ENCODE peak calls at places on chromosomes 11 and 22, in four cellular contexts. M is suprapubic skin, G is mucosa of descending colon, Q is endothelial cell. B is an unnamed sample.

GRCh38 chr11:27216268-27217149 is 146.5 kb downstream of the CCDC34 start:
- DNase-seq in Q (peak), M (no peak), G (peak), B (no peak)

GRCh38 chr11:118892515-118892914 is 8.8 kb downstream of the CXCR5 start:
- DNase-seq in G (no peak), Q (no peak), M (no peak), B (no peak)

GRCh38 chr22:19517171-19517500 is 7.1 kb downstream of the CLDN5 start:
- DNase-seq in M (no peak), G (no peak), Q (no peak), B (no peak)

GRCh38 chr11:120756931-120757330 is 245.4 kb downstream of the GRIK4 start:
- DNase-seq in G (no peak), Q (no peak), M (no peak), B (no peak)

GRCh38 chr22:38174626-38175025 is 7.0 kb downstream of the PLA2G6 start:
- DNase-seq in G (no peak), Q (no peak), M (no peak), B (no peak)

GRCh38 chr11:110951609-110952008 is 239.4 kb upstream of the ARHGAP20 start:
- DNase-seq in M (no peak), G (no peak), Q (no peak), B (no peak)

GRCh38 chr11:3037041-3037944 is 19.9 kb downstream of the CARS1 start:
- DNase-seq in Q (peak), M (no peak), G (peak), B (peak)

GRCh38 chr11:46856605-46857339 is 10.7 kb upstream of the CKAP5 start:
- DNase-seq in M (no peak), G (no peak), Q (no peak), B (no peak)

GRCh38 chr11:131397666-131398065 is 27.3 kb downstream of the NTM start:
- DNase-seq in Q (no peak), G (no peak), M (no peak), B (no peak)

GRCh38 chr11:129055196-129055595 is 112.5 kb upstream of the TP53AIP1 start:
- DNase-seq in G (no peak), M (no peak), Q (no peak), B (no peak)

GRCh38 chr22:43823353-43823908 is 11.3 kb upstream of the EFCAB6 start:
- DNase-seq in Q (no peak), G (no peak), M (no peak), B (no peak)

GRCh38 chr11:34264266-34265110 is 93.3 kb downstream of the ABTB2 start:
- DNase-seq in Q (no peak), M (no peak), G (no peak), B (no peak)

GRCh38 chr11:123054301-123055065 is 7.5 kb downstream of the HSPA8 start:
- DNase-seq in G (no peak), Q (peak), M (no peak), B (peak)

GRCh38 chr11:19093976-19094375 is 23.0 kb upstream of the ZDHHC13 start:
- DNase-seq in Q (no peak), M (no peak), G (no peak), B (no peak)

GRCh38 chr11:71448257-71449161 is at the start of gene DHCR7:
- DNase-seq in G (peak), M (peak), Q (peak), B (peak)

GRCh38 chr11:47641585-47642098 is 717 bp downstream of the MTCH2 start:
- DNase-seq in G (no peak), Q (no peak), M (no peak), B (no peak)

GRCh38 chr11:74307409-74307808 is 4.0 kb downstream of the P4HA3 start:
- DNase-seq in G (no peak), M (no peak), Q (no peak), B (no peak)

GRCh38 chr11:45723421-45723820 is 58.0 kb upstream of the CHST1 start:
- DNase-seq in M (no peak), G (no peak), Q (no peak), B (no peak)

GRCh38 chr22:19360300-19360792 is 68.8 kb upstream of the CLTCL1 start:
- DNase-seq in M (no peak), Q (no peak), G (no peak), B (no peak)

GRCh38 chr22:24727218-24727851 is 47.2 kb downstream of the PIWIL3 start:
- DNase-seq in G (no peak), Q (no peak), M (no peak), B (no peak)

GRCh38 chr11:57471496-57471895 is 11.2 kb downstream of the RTN4RL2 start:
- DNase-seq in G (no peak), Q (no peak), M (no peak), B (no peak)

GRCh38 chr11:96155627-96156378 is 187.2 kb downstream of the MAML2 start:
- DNase-seq in Q (no peak), G (peak), M (peak), B (no peak)
- TF ChIP-seq CTCF in Q (no peak), G (no peak), M (no peak), B (no peak)

DNA sequence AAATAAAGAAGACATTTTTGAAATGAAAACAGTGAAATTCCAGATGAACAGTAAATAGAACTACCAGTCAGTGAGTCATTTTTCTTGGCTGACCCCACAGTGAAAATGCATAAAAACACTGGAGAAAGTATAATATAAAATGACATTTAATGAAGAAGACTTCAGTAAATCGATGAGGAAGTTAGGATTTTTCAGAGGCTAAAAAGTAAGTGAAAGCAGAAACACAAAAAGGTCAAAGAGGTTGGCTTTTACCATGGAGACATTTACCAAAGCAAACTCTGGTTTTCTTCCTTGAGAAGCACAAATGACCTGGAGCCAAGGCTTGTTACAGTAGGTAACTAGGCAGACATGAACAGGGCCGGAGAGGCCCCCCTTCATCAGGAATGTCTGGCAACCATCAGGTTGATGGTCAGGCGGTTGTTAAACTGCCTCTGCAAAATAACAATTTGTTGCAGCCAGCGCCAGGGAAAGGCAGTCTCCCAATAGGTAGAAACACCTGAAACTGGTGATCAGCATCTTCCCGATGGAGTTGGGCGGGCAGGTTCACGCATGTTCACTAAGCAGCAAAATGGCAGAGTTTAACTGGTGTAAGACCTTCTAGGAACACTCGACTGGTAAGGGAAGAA is 16.7 kb upstream of the TMEM123 start:
- DNase-seq in Q (no peak), G (no peak), M (no peak), B (no peak)
- TF ChIP-seq CTCF in Q (no peak), G (no peak), M (no peak), B (no peak)

GRCh38 chr22:40679964-40680818 is 907 bp downstream of the MCHR1 start:
- DNase-seq in Q (peak), G (no peak), M (no peak), B (no peak)
- TF ChIP-seq CTCF in Q (no peak), G (no peak), M (no peak), B (no peak)

DNA sequence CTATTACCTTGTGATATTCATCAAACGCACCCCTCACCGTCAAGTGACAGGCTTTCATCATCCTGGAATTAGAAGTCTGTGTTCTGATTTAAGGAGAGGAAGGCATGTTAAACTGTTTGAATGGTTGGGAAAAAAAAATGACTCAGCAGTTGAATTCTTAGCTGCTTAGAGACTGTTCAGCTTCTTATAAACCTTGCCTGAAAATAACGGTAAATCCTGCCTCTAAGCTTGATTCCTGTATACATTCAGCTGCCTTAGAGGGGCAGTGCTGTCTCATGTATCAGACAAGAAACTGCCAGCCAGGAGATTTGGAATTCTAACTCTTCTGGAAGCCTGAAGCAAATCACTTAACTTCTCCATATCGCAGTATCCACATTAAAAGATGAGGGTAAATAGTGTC is 437.4 kb downstream of the JRKL start:
- DNase-seq in M (no peak), G (no peak), Q (peak), B (no peak)
- TF ChIP-seq CTCF in M (no peak), G (no peak), Q (no peak), B (peak)

DNA sequence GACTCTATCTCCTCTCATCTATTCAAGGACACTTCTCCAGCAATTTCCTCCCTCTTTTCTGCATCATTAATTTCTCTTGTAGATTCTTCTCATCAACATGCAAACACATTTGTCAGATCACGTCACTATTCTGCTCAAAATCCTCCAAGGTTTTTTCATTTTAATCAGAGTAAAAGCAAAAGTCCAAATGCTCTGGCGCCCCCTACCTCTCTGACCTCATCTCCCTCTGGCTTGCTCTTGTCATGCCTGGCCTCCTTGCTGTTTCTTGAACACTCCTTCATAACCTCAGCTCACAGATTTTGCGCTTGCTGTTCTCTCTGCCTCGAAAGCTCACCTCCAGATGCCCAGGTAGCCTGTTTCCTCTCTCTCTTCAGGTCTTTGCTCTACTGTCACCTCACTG is 22.4 kb downstream of the RTCB start:
- DNase-seq in M (no peak), G (no peak), Q (peak), B (peak)
- TF ChIP-seq CTCF in M (peak), G (no peak), Q (peak), B (peak)

GRCh38 chr11:104332110-104332509 is 168.2 kb upstream of the PDGFD start:
- DNase-seq in M (no peak), Q (peak), G (peak), B (peak)
- TF ChIP-seq CTCF in M (no peak), Q (peak), G (no peak), B (peak)

B was measured in neural crest cell.